ENCODE peak calls at places on chromosomes 5 and 9, in five cellular contexts. J, Y, R, O and L are unnamed samples.
A peak's percentile ranks its signal among the peaks of the same experiment; 100 is the strongest.

GRCh38 chr5:30117134-30117533 is 1076.4 kb upstream of the CDH6 start:
- ATAC-seq in O (no peak), Y (no peak), R (no peak), J (no peak), L (no peak)

GRCh38 chr9:132756214-132756799 is 86.0 kb downstream of the GTF3C4 start:
- ATAC-seq in R (no peak), J (peak; percentile 8), O (peak; percentile 28), Y (peak; percentile 64), L (no peak)

GRCh38 chr9:16505159-16505558 is 365.3 kb downstream of the BNC2 start:
- ATAC-seq in Y (peak; percentile 60), O (no peak), J (no peak), R (no peak), L (no peak)

GRCh38 chr9:96150324-96151023 is 151.5 kb downstream of the HSD17B3 start:
- ATAC-seq in R (peak; percentile 89), O (no peak), Y (peak; percentile 50), J (no peak), L (peak; percentile 10)

GRCh38 chr5:159480849-159481248 is 150.6 kb upstream of the IL12B start:
- ATAC-seq in J (no peak), R (no peak), Y (no peak), O (no peak), L (no peak)

GRCh38 chr5:168585119-168585912 is 6.1 kb upstream of the PANK3 start:
- ATAC-seq in R (no peak), Y (no peak), O (no peak), J (no peak), L (no peak)

GRCh38 chr5:91456928-91457571 is 73.9 kb upstream of the ARRDC3 start:
- ATAC-seq in O (no peak), Y (no peak), J (no peak), R (no peak), L (no peak)

GRCh38 chr5:94508421-94509148 is 109.8 kb downstream of the KIAA0825 start:
- ATAC-seq in Y (no peak), R (no peak), O (no peak), J (no peak), L (no peak)

GRCh38 chr9:86767373-86767772 is 179.9 kb downstream of the GAS1 start:
- ATAC-seq in J (no peak), R (no peak), O (no peak), Y (no peak), L (no peak)

GRCh38 chr9:128634651-128635262 is 21.9 kb downstream of the DYNC2I2 start:
- ATAC-seq in J (peak; percentile 6), R (no peak), Y (peak; percentile 0), O (no peak), L (no peak)

GRCh38 chr9:134284273-134284672 is 42.0 kb upstream of the RXRA start:
- ATAC-seq in O (no peak), J (peak; percentile 80), R (no peak), Y (no peak), L (no peak)

GRCh38 chr9:92188969-92189781 is 74.0 kb upstream of the SPTLC1 start:
- ATAC-seq in R (no peak), O (no peak), J (no peak), Y (no peak), L (no peak)

GRCh38 chr9:4228606-4229005 is 71.3 kb downstream of the GLIS3 start:
- ATAC-seq in J (peak; percentile 76), O (peak; percentile 59), Y (peak; percentile 62), R (no peak), L (no peak)

GRCh38 chr5:124461857-124462423 is 284.5 kb downstream of the ZNF608 start:
- ATAC-seq in O (no peak), R (no peak), Y (no peak), J (peak; percentile 34), L (no peak)

GRCh38 chr5:161600156-161600555 is 53.6 kb upstream of the GABRB2 start:
- ATAC-seq in R (no peak), O (no peak), Y (no peak), J (no peak), L (no peak)

GRCh38 chr9:116327702-116328440 is 174.3 kb downstream of the PAPPA start:
- ATAC-seq in Y (no peak), J (no peak), O (no peak), R (no peak), L (no peak)

GRCh38 chr9:109401990-109402318 is 81.1 kb upstream of the EPB41L4B start:
- ATAC-seq in R (peak; percentile 27), O (no peak), J (no peak), Y (peak; percentile 9), L (peak; percentile 34)

GRCh38 chr5:116778015-116778414 is 203.4 kb upstream of the SEMA6A start:
- ATAC-seq in O (no peak), Y (no peak), R (no peak), J (no peak), L (no peak)

GRCh38 chr5:56684159-56684558 is 131.2 kb upstream of the MAP3K1 start:
- ATAC-seq in J (no peak), Y (no peak), R (no peak), O (no peak), L (peak; percentile 22)

GRCh38 chr9:128091144-128091543 is 23.1 kb downstream of the SLC25A25 start:
- ATAC-seq in Y (no peak), J (peak; percentile 23), R (no peak), O (no peak), L (no peak)

GRCh38 chr9:89639367-89639795 is 34.6 kb downstream of the GADD45G start:
- ATAC-seq in J (peak; percentile 88), R (no peak), Y (peak; percentile 43), O (no peak), L (peak; percentile 27)

GRCh38 chr5:159123700-159124099 is 24.0 kb upstream of the EBF1 start:
- ATAC-seq in R (peak; percentile 24), J (no peak), O (no peak), Y (no peak), L (no peak)

GRCh38 chr5:57986746-57987145 is 473.1 kb downstream of the PLK2 start:
- ATAC-seq in O (no peak), Y (no peak), R (no peak), J (no peak), L (no peak)

GRCh38 chr5:125826214-125826613 is 597.0 kb upstream of the GRAMD2B start:
- ATAC-seq in J (no peak), O (no peak), Y (no peak), R (no peak), L (no peak)

GRCh38 chr9:86801246-86801645 is 146.1 kb downstream of the GAS1 start:
- ATAC-seq in R (no peak), O (no peak), Y (no peak), J (peak; percentile 50), L (no peak)

GRCh38 chr5:78716221-78716620 is 67.6 kb upstream of the LHFPL2 start:
- ATAC-seq in O (no peak), J (no peak), Y (no peak), R (no peak), L (no peak)

GRCh38 chr9:108163321-108164005 is 673.9 kb upstream of the KLF4 start:
- ATAC-seq in Y (no peak), J (no peak), R (no peak), O (peak; percentile 49), L (no peak)

GRCh38 chr5:159262472-159262858 is 625 bp upstream of the UBLCP1 start:
- ATAC-seq in Y (peak; percentile 39), J (peak; percentile 14), R (peak; percentile 27), O (peak; percentile 61), L (peak; percentile 72)

GRCh38 chr9:97362777-97363545 is 48.9 kb upstream of the TDRD7 start:
- ATAC-seq in R (no peak), Y (peak; percentile 15), J (no peak), O (peak; percentile 73), L (no peak)

GRCh38 chr5:67354051-67354450 is 157.5 kb upstream of the CD180 start:
- ATAC-seq in O (no peak), Y (no peak), J (no peak), R (no peak), L (peak; percentile 11)

GRCh38 chr9:86241216-86241615 is 18.2 kb downstream of the C9orf153 start:
- ATAC-seq in R (no peak), O (no peak), Y (no peak), J (no peak), L (no peak)

GRCh38 chr5:72283358-72283757 is 36.7 kb downstream of the MRPS27 start:
- ATAC-seq in Y (no peak), J (peak; percentile 38), O (peak; percentile 25), R (no peak), L (no peak)

GRCh38 chr9:104775961-104776360 is 12.0 kb downstream of the NIPSNAP3B start:
- ATAC-seq in Y (no peak), O (no peak), J (peak; percentile 1), R (no peak), L (peak; percentile 14)